ENCODE peak calls at places on chromosome 10, in four cellular contexts. S, E, K and Z are unnamed samples.

GRCh38 chr10:97353945-97354344 is 19.4 kb upstream of the FRAT2 start:
- DNase-seq in E (no peak), K (no peak), S (no peak), Z (no peak)

GRCh38 chr10:69383485-69384089 is 33.1 kb downstream of the TACR2 start:
- DNase-seq in K (no peak), E (no peak), S (no peak), Z (no peak)

GRCh38 chr10:34486008-34486407 is 329.1 kb downstream of the PARD3 start:
- DNase-seq in S (no peak), E (no peak), K (no peak), Z (no peak)

GRCh38 chr10:17673517-17674051 is 29.6 kb downstream of the STAM start:
- DNase-seq in S (no peak), K (no peak), E (no peak), Z (no peak)

GRCh38 chr10:131881104-131881880 is 19.5 kb upstream of the PPP2R2D start:
- DNase-seq in E (no peak), S (no peak), K (no peak), Z (no peak)

GRCh38 chr10:111546216-111546615 is 469.4 kb downstream of the ADRA2A start:
- DNase-seq in E (no peak), K (no peak), S (no peak), Z (no peak)

GRCh38 chr10:3477683-3478082 is 305.1 kb upstream of the PITRM1 start:
- DNase-seq in K (no peak), S (no peak), E (no peak), Z (no peak)

GRCh38 chr10:21427804-21428481 is 97.5 kb downstream of the SKIDA1 start:
- DNase-seq in S (no peak), K (no peak), E (no peak), Z (no peak)

GRCh38 chr10:18332048-18332447 is 191.8 kb downstream of the CACNB2 start:
- DNase-seq in S (no peak), K (no peak), E (no peak), Z (no peak)

GRCh38 chr10:8130973-8131911 is 76.8 kb downstream of the GATA3 start:
- DNase-seq in E (peak), S (no peak), K (no peak), Z (no peak)

GRCh38 chr10:89203237-89203636 is 3.9 kb downstream of the CH25H start:
- DNase-seq in K (no peak), E (no peak), S (no peak), Z (no peak)

GRCh38 chr10:61992683-61993629 is 91.5 kb downstream of the ARID5B start:
- DNase-seq in S (peak), K (peak), E (no peak), Z (no peak)

GRCh38 chr10:18221123-18221522 is 80.9 kb downstream of the CACNB2 start:
- DNase-seq in S (no peak), E (no peak), K (no peak), Z (no peak)

GRCh38 chr10:67818323-67818722 is 19.7 kb downstream of the DNAJC12 start:
- DNase-seq in E (no peak), S (no peak), K (no peak), Z (no peak)

GRCh38 chr10:114577133-114577532 is 80.9 kb downstream of the ABLIM1 start:
- DNase-seq in E (no peak), S (no peak), K (peak), Z (no peak)

GRCh38 chr10:34109952-34110702 is 705.0 kb downstream of the PARD3 start:
- DNase-seq in K (no peak), E (no peak), S (no peak), Z (no peak)

GRCh38 chr10:95820363-95820762 is 64.4 kb downstream of the ENTPD1 start:
- DNase-seq in S (no peak), E (no peak), K (no peak), Z (no peak)

GRCh38 chr10:99660662-99661369 is 1.5 kb downstream of the ENTPD7 start:
- DNase-seq in S (no peak), E (no peak), K (no peak), Z (no peak)

GRCh38 chr10:73867871-73868631 is 6.3 kb downstream of the CAMK2G start:
- DNase-seq in K (no peak), S (no peak), E (no peak), Z (no peak)
- H3K27ac ChIP-seq in K (peak), S (peak), E (no peak), Z (peak)

GRCh38 chr10:14584643-14585042 is 190.1 kb downstream of the FAM107B start:
- DNase-seq in E (peak), K (no peak), S (no peak), Z (no peak)
- H3K27ac ChIP-seq in E (no peak), K (no peak), S (peak), Z (peak)

GRCh38 chr10:102819054-102819453 is 18.2 kb downstream of the CYP17A1 start:
- DNase-seq in S (peak), K (peak), E (no peak), Z (no peak)
- H3K27ac ChIP-seq in S (peak), K (no peak), E (no peak), Z (peak)

DNA sequence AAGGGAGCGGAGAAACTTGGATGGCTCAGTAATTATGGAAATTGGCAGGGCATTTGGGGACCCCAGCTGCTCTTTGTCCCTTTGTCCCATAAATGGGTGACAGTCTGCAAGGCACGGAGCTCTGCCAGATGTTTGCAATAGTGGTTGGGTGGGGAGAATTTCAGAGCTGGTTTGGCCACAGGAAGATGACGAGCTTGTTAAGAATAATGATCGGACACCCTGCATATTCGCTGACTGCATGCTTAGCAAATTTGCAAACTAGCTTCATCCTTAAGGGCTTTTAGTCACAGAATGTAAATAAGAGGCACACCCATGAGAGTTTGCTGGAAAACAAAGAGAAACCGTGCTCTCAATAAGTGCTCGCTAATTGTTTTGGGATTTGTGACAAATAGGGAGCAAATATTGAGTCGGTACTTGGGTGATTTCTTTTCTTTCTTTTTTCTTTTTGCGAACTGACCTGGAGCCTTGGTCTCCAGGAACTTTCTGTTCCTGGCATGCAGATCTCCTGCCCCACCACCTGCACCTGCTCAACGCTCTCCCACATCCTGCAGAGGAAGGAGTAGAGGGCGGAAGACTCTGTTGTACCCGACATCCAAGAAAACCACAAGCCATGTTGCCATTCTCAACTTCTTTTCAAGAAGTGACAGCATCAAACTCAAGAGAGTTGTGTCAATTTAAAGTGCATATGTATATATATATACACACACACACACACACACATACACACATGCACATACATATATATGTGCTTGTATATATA is 238.9 kb downstream of the CAMK1D start:
- DNase-seq in S (peak), K (no peak), E (no peak), Z (no peak)
- H3K27ac ChIP-seq in S (peak), K (no peak), E (peak), Z (no peak)